ENCODE peak calls at places on chromosome 17, in eight cellular contexts. B, V, W, A, X, K, Y and E are unnamed samples.

GRCh38 chr17:31491794-31492171 is 100.3 kb downstream of the RAB11FIP4 start:
- DNase-seq in B (no peak), V (no peak), W (no peak), A (no peak), X (no peak), K (no peak), Y (no peak), E (peak; percentile 63)

GRCh38 chr17:79211061-79211770 is 136.6 kb downstream of the ENGASE start:
- DNase-seq in B (no peak), V (no peak), W (no peak), A (no peak), X (no peak), K (no peak), Y (no peak), E (no peak)

GRCh38 chr17:34633351-34633750 is 54.0 kb downstream of the TMEM132E start:
- DNase-seq in B (no peak), V (no peak), W (peak; percentile 37), A (no peak), X (no peak), K (no peak), Y (no peak), E (no peak)

GRCh38 chr17:28575126-28575795 is 1.4 kb downstream of the ALDOC start:
- DNase-seq in B (no peak), V (no peak), W (no peak), A (no peak), X (no peak), K (no peak), Y (no peak), E (no peak)

GRCh38 chr17:45396496-45397205 is 36.0 kb downstream of the ARHGAP27 start:
- DNase-seq in B (no peak), V (no peak), W (no peak), A (no peak), X (no peak), K (no peak), Y (no peak), E (no peak)

GRCh38 chr17:30221346-30221745 is 14.2 kb downstream of the SLC6A4 start:
- DNase-seq in B (no peak), V (no peak), W (no peak), A (no peak), X (no peak), K (no peak), Y (no peak), E (no peak)

GRCh38 chr17:77312061-77312684 is 171.4 kb downstream of the SEC14L1 start:
- DNase-seq in B (no peak), V (no peak), W (no peak), A (no peak), X (no peak), K (no peak), Y (no peak), E (no peak)

GRCh38 chr17:81194225-81194760 is 28.3 kb upstream of the AATK start:
- DNase-seq in B (no peak), V (no peak), W (no peak), A (no peak), X (no peak), K (no peak), Y (no peak), E (no peak)

GRCh38 chr17:31548709-31549108 is 157.2 kb downstream of the RAB11FIP4 start:
- DNase-seq in B (no peak), V (peak; percentile 14), W (no peak), A (no peak), X (peak; percentile 53), K (no peak), Y (no peak), E (no peak)

GRCh38 chr17:72439893-72440502 is 319.2 kb downstream of the SOX9 start:
- DNase-seq in B (no peak), V (no peak), W (no peak), A (no peak), X (no peak), K (no peak), Y (no peak), E (no peak)

GRCh38 chr17:2869604-2870003 is 73.4 kb downstream of the RAP1GAP2 start:
- DNase-seq in B (no peak), V (no peak), W (no peak), A (no peak), X (no peak), K (no peak), Y (no peak), E (no peak)

GRCh38 chr17:18990331-18990730 is 14.2 kb downstream of the FAM83G start:
- DNase-seq in B (no peak), V (no peak), W (no peak), A (no peak), X (no peak), K (no peak), Y (no peak), E (no peak)

GRCh38 chr17:80318166-80318565 is 57.5 kb downstream of the RNF213 start:
- DNase-seq in B (no peak), V (no peak), W (no peak), A (no peak), X (no peak), K (no peak), Y (no peak), E (no peak)

GRCh38 chr17:57242148-57242547 is 14.2 kb upstream of the MSI2 start:
- DNase-seq in B (no peak), V (no peak), W (no peak), A (no peak), X (no peak), K (no peak), Y (no peak), E (no peak)

GRCh38 chr17:32261521-32261792 is 4.2 kb upstream of the RHBDL3 start:
- DNase-seq in B (peak; percentile 35), V (no peak), W (no peak), A (no peak), X (no peak), K (no peak), Y (no peak), E (no peak)

GRCh38 chr17:30372755-30373154 is 6.0 kb upstream of the CPD start:
- DNase-seq in B (peak; percentile 48), V (no peak), W (peak; percentile 91), A (no peak), X (peak; percentile 65), K (peak; percentile 87), Y (peak; percentile 80), E (no peak)

GRCh38 chr17:46195939-46196338 is 2.7 kb upstream of the KANSL1 start:
- DNase-seq in B (no peak), V (no peak), W (no peak), A (no peak), X (no peak), K (no peak), Y (no peak), E (no peak)

GRCh38 chr17:40347319-40348135 is 17.0 kb downstream of the GJD3 start:
- DNase-seq in B (no peak), V (no peak), W (no peak), A (no peak), X (no peak), K (no peak), Y (no peak), E (no peak)

GRCh38 chr17:45440161-45440859 is 7.6 kb upstream of the ARHGAP27 start:
- DNase-seq in B (peak; percentile 7), V (no peak), W (peak; percentile 90), A (no peak), X (no peak), K (peak; percentile 28), Y (no peak), E (no peak)

GRCh38 chr17:74893936-74894671 is 671 bp upstream of the FADS6 start:
- DNase-seq in B (no peak), V (no peak), W (no peak), A (no peak), X (no peak), K (no peak), Y (no peak), E (no peak)

GRCh38 chr17:74901353-74902145 is 8.1 kb upstream of the FADS6 start:
- DNase-seq in B (no peak), V (no peak), W (no peak), A (no peak), X (no peak), K (no peak), Y (no peak), E (no peak)

GRCh38 chr17:74903034-74903433 is 9.6 kb upstream of the FADS6 start:
- DNase-seq in B (no peak), V (no peak), W (no peak), A (no peak), X (no peak), K (no peak), Y (no peak), E (no peak)

GRCh38 chr17:74900208-74900607 is 6.8 kb upstream of the FADS6 start:
- DNase-seq in B (no peak), V (no peak), W (no peak), A (no peak), X (no peak), K (no peak), Y (no peak), E (no peak)

GRCh38 chr17:74898376-74898946 is 5.0 kb upstream of the FADS6 start:
- DNase-seq in B (no peak), V (no peak), W (no peak), A (no peak), X (no peak), K (no peak), Y (no peak), E (no peak)
- H2AFZ ChIP-seq in B (no peak overlapping the region), V (no peak overlapping the region), W (no peak overlapping the region), A (no peak overlapping the region), X (no peak overlapping the region), K (no peak overlapping the region), Y (no peak overlapping the region), E (no peak overlapping the region)

DNA sequence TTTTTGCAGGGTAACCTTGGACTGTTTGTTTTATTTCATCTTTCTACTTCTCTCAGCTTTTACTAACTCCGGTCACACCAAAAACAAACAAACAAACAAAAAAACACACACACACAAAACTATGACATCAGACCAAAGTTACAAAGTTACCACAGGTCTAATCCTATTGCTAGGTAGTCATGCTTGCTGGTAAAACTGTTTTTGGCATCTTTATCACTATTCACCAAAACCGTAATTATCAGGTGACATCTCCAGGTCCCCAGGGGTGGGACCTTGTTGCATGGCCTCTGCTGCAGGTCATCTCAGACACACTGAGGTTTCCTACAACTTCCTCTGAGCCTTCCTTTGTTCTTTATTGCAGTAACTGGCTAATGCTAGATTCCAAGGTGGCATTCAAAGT is 162.3 kb downstream of the ABCA8 start:
- DNase-seq in B (no peak), V (no peak), W (no peak), A (no peak), X (no peak), K (no peak), Y (no peak), E (no peak)
- H2AFZ ChIP-seq in B (no peak overlapping the region), V (no peak overlapping the region), W (no peak overlapping the region), A (peak overlapping the region; percentile 51), X (no peak overlapping the region), K (peak overlapping the region; percentile 23), Y (no peak overlapping the region), E (no peak overlapping the region)

DNA sequence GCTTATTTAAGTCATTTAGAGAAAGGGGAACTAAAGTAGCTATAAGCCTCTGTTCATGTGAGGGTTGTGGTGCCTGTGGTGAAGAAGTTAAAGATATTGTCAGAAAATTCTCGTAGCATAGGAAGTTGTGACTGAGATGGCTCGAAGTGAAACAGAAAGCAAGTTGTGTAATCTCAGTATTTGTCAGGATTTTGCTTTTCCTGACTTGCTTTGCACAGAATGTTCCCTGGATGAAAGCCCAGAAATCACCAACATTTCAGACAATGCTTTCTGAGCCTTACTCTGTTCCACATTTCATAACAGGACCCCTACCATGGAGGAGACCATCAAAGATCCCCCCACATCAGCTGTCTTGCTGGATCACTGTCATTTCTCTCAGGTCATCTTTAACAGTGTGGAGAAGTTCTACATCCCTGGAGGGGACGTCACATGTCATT is 10.6 kb downstream of the CALCOCO2 start:
- DNase-seq in B (peak; percentile 59), V (peak; percentile 52), W (no peak), A (no peak), X (no peak), K (peak; percentile 87), Y (peak; percentile 76), E (peak; percentile 83)
- H2AFZ ChIP-seq in B (no peak overlapping the region), V (no peak overlapping the region), W (no peak overlapping the region), A (no peak overlapping the region), X (no peak overlapping the region), K (peak overlapping the region; percentile 76), Y (no peak overlapping the region), E (no peak overlapping the region)

GRCh38 chr17:43952351-43952723 is 1.4 kb downstream of the PYY start:
- DNase-seq in B (peak; percentile 9), V (no peak), W (no peak), A (no peak), X (no peak), K (peak; percentile 34), Y (no peak), E (no peak)
- H2AFZ ChIP-seq in B (no peak overlapping the region), V (no peak overlapping the region), W (no peak overlapping the region), A (peak overlapping the region; percentile 53), X (no peak overlapping the region), K (no peak overlapping the region), Y (no peak overlapping the region), E (no peak overlapping the region)